ENCODE peak calls at places on chromosome 6, in five cellular contexts. O, R, L, K and W are unnamed samples.

GRCh38 chr6:73564578-73565345 is 43.9 kb upstream of the EEF1A1 start:
- DNase-seq in O (no peak), R (no peak), K (no peak), L (no peak), W (no peak)

GRCh38 chr6:34027445-34027936 is 118.4 kb downstream of the GRM4 start:
- DNase-seq in R (peak), O (peak), K (peak), L (no peak), W (peak)

GRCh38 chr6:128600397-128600951 is 80.1 kb upstream of the PTPRK start:
- DNase-seq in R (no peak), K (no peak), O (no peak), L (peak), W (no peak)

GRCh38 chr6:166692723-166693302 is 65.8 kb upstream of the RPS6KA2 start:
- DNase-seq in K (no peak), R (no peak), O (no peak), L (no peak), W (no peak)

GRCh38 chr6:170135821-170136471 is 154.9 kb downstream of the DLL1 start:
- DNase-seq in K (no peak), L (no peak), R (no peak), O (peak), W (no peak)

GRCh38 chr6:159163901-159164370 is 5.3 kb upstream of the FNDC1 start:
- DNase-seq in K (no peak), O (no peak), L (no peak), R (no peak), W (no peak)

GRCh38 chr6:87897581-87898147 is 150.0 kb upstream of the SPACA1 start:
- DNase-seq in K (no peak), O (no peak), R (no peak), L (no peak), W (no peak)

GRCh38 chr6:99334526-99335127 is 14.8 kb downstream of the FAXC start:
- DNase-seq in R (peak), K (no peak), L (peak), O (no peak), W (no peak)

GRCh38 chr6:23414204-23414501 is 711.9 kb upstream of the NRSN1 start:
- DNase-seq in O (no peak), L (peak), K (no peak), R (no peak), W (no peak)

GRCh38 chr6:11429577-11429976 is 108.0 kb upstream of the TMEM170B start:
- DNase-seq in L (no peak), K (no peak), O (no peak), R (no peak), W (no peak)

GRCh38 chr6:142322504-142323198 is 20.8 kb downstream of the ADGRG6 start:
- DNase-seq in R (no peak), K (no peak), O (no peak), L (no peak), W (no peak)